ENCODE peak calls at places on chromosomes 4 and X, in six cellular contexts. E, F, G, M, J and L are unnamed samples.

GRCh38 chr4:176774852-176775251 is 17.9 kb downstream of the VEGFC start:
- DNase-seq in E (no peak), J (no peak), F (peak; percentile 45), M (no peak), G (no peak), L (no peak)

GRCh38 chr4:41363384-41363981 is 106.8 kb downstream of the UCHL1 start:
- DNase-seq in J (no peak), G (no peak), M (no peak), F (no peak), E (peak; percentile 42), L (peak; percentile 64)

GRCh38 chrX:44344687-44345086 is 1.2 kb upstream of the EFHC2 start:
- DNase-seq in F (no peak), J (no peak), G (peak; percentile 0), M (no peak), E (peak; percentile 9), L (no peak)

GRCh38 chr4:125689839-125690238 is 375.1 kb downstream of the FAT4 start:
- DNase-seq in G (no peak), M (no peak), E (no peak), F (no peak), J (no peak), L (no peak)

GRCh38 chr4:1006856-1007255 is 4.6 kb upstream of the FGFRL1 start:
- DNase-seq in F (no peak), E (no peak), J (no peak), M (no peak), G (no peak), L (no peak)

GRCh38 chr4:141375855-141376254 is 155.2 kb downstream of the ZNF330 start:
- DNase-seq in E (peak; percentile 84), M (no peak), J (no peak), F (peak; percentile 93), G (peak; percentile 21), L (peak; percentile 92)

GRCh38 chr4:182222766-182223165 is 20.4 kb upstream of the TENM3 start:
- DNase-seq in M (no peak), J (no peak), E (no peak), F (no peak), G (no peak), L (no peak)

GRCh38 chrX:103187953-103188475 is 26.9 kb upstream of the BEX4 start:
- DNase-seq in E (no peak), M (no peak), F (no peak), G (no peak), J (no peak), L (no peak)

GRCh38 chrX:53018627-53019026 is 30.0 kb upstream of the GPR173 start:
- DNase-seq in E (no peak), J (no peak), G (no peak), M (no peak), F (no peak), L (no peak)

GRCh38 chr4:11949355-11949754 is 520.7 kb upstream of the HS3ST1 start:
- DNase-seq in M (no peak), E (no peak), F (no peak), J (no peak), G (no peak), L (no peak)

GRCh38 chrX:23637187-23637586 is 30.1 kb upstream of the PRDX4 start:
- DNase-seq in M (no peak), G (no peak), F (no peak), J (no peak), E (no peak), L (no peak)

GRCh38 chr4:30866444-30866843 is 146.3 kb downstream of the PCDH7 start:
- DNase-seq in E (peak; percentile 12), F (peak; percentile 43), J (no peak), M (no peak), G (no peak), L (no peak)

GRCh38 chr4:12884846-12885796 is 599.0 kb downstream of the RAB28 start:
- DNase-seq in M (no peak), G (no peak), F (no peak), J (no peak), E (no peak), L (no peak)

GRCh38 chrX:13816899-13817298 is at the start of gene GPM6B:
- DNase-seq in G (no peak), E (no peak), J (no peak), F (no peak), M (peak; percentile 8), L (no peak)

GRCh38 chr4:78645853-78646757 is 94.5 kb downstream of the ANXA3 start:
- DNase-seq in G (peak; percentile 53), E (peak; percentile 97), F (peak; percentile 96), J (peak; percentile 76), M (no peak), L (peak; percentile 94)

GRCh38 chrX:83004012-83004411 is 504.1 kb upstream of the POU3F4 start:
- DNase-seq in E (no peak), J (no peak), G (no peak), M (no peak), F (no peak), L (no peak)

DNA sequence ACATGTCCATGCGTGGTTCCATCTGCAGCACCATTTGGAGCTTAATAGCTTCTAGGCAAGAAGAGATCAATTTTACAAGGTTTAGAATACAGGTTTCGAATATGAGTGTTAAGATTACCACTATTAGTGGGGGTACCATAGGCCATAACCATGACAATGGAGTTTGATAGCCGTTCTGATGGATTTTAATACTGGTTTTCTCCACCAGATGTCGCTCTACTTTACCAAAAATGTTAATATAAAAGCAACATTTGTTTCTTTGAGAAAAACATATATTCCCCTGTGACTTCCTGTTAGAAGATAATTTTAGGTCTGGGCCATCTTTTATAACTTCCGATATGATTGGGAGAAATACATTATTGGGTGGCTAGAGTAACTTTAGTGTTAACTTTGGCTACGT is 499.7 kb upstream of the POU3F4 start:
- DNase-seq in G (peak; percentile 2), J (no peak), M (no peak), F (no peak), E (no peak), L (peak; percentile 34)
- TF ChIP-seq CTCF in G (peak; percentile 28), J (peak; percentile 50), M (peak; percentile 64), F (peak; percentile 38), E (no peak), L (peak; percentile 54)

GRCh38 chr4:162456106-162456505 is 292.3 kb upstream of the FSTL5 start:
- DNase-seq in M (no peak), F (no peak), J (no peak), E (no peak), G (no peak), L (no peak)

GRCh38 chr4:162457071-162457865 is 293.5 kb upstream of the FSTL5 start:
- DNase-seq in J (no peak), G (no peak), M (no peak), F (no peak), E (no peak), L (peak; percentile 63)

GRCh38 chr4:162458051-162458450 is 294.3 kb upstream of the FSTL5 start:
- DNase-seq in J (no peak), E (no peak), F (no peak), G (no peak), M (no peak), L (no peak)

DNA sequence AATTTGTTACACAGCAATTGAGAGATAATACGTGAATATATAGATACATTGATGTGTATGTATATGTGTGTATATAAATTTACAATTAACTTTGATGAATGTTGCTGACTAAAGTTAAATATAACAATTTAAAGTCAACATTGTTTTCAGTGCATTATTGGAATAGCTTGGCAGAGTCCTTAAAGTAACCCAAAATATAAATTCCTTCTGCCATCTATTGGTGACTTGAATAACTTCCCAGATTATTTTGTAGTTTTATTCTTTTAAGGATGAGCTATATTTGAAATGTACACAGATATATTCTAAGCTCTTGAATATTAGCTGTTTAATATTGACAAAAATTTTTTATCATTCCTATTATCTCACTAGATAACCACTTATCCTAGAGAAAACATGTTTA is 298.2 kb upstream of the FSTL5 start:
- DNase-seq in G (no peak), J (no peak), F (no peak), E (no peak), M (no peak), L (peak; percentile 15)
- TF ChIP-seq CTCF in G (no peak), J (peak; percentile 19), F (no peak), E (no peak), M (peak; percentile 56), L (peak; percentile 33)

DNA sequence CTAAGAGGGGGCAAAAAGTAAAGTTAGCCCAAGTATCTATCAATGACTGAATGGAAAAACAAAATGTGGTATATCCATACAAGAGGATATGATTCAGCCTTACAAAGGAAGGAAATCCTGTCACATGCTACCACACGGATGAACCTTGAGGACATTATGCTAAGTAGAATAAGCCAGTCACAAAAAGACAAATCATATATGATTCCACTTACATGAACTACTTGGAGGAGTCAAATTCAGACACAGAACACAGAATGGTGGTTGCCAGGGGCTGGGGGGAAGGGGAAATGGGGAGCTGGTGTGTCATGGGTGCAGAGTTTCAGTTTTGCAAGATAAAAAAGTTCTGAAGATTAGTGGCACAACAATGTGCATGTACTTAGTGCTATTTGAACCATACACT is 101.8 kb downstream of the SH3KBP1 start:
- DNase-seq in J (no peak), M (no peak), E (no peak), F (no peak), G (peak; percentile 43), L (no peak)
- TF ChIP-seq CTCF in J (no peak), M (no peak), E (no peak), F (no peak), G (no peak), L (no peak)

GRCh38 chr4:7717161-7717560 is 222.5 kb downstream of the AFAP1 start:
- DNase-seq in J (no peak), M (no peak), G (no peak), E (no peak), F (no peak), L (no peak)

GRCh38 chr4:7717946-7718490 is 221.6 kb downstream of the AFAP1 start:
- DNase-seq in E (no peak), M (no peak), G (no peak), F (no peak), J (no peak), L (no peak)

GRCh38 chr4:7722716-7723115 is 216.9 kb downstream of the AFAP1 start:
- DNase-seq in J (no peak), G (no peak), F (no peak), M (no peak), E (no peak), L (no peak)

GRCh38 chr4:7721984-7722551 is 217.6 kb downstream of the AFAP1 start:
- DNase-seq in G (no peak), M (no peak), F (no peak), J (no peak), E (peak; percentile 37), L (peak; percentile 28)

GRCh38 chr4:7719354-7720174 is 220.1 kb downstream of the AFAP1 start:
- DNase-seq in E (peak; percentile 47), G (peak; percentile 22), F (no peak), J (peak; percentile 56), M (peak; percentile 99), L (peak; percentile 38)
- TF ChIP-seq CTCF in E (peak; percentile 87), G (peak; percentile 75), F (peak; percentile 73), J (peak; percentile 72), M (peak; percentile 92), L (peak; percentile 75)

GRCh38 chr4:94000559-94000958 is 172.0 kb downstream of the ATOH1 start:
- DNase-seq in F (no peak), G (no peak), M (no peak), J (no peak), E (no peak), L (peak; percentile 1)
- TF ChIP-seq CTCF in F (no peak), G (no peak), M (no peak), J (no peak), E (no peak), L (no peak)

GRCh38 chr4:151472297-151472696 is 63.3 kb downstream of the FHIP1A start:
- DNase-seq in F (no peak), G (no peak), M (no peak), J (no peak), E (no peak), L (no peak)
- TF ChIP-seq CTCF in F (no peak), G (no peak), M (no peak), J (no peak), E (no peak), L (no peak)